ENCODE peak calls at places on chromosomes 16 and 17, in ten cellular contexts. H, K, J, X, A, U, Y, Q, S and B are unnamed samples.

GRCh38 chr17:66930933-66931332 is 33.6 kb upstream of the CACNG4 start:
- DNase-seq in K (no peak), J (no peak), U (no peak), S (peak), A (peak), Q (no peak), Y (no peak), H (no peak), X (peak), B (no peak)

GRCh38 chr16:16982614-16983013 is 488.1 kb downstream of the XYLT1 start:
- DNase-seq in Q (no peak), S (no peak), K (no peak), J (no peak), H (no peak), Y (no peak), A (no peak), X (no peak), U (no peak), B (no peak)

GRCh38 chr16:10523025-10523424 is 57.4 kb downstream of the EMP2 start:
- DNase-seq in H (no peak), J (no peak), U (no peak), Q (no peak), Y (no peak), X (no peak), K (no peak), A (no peak), S (no peak), B (no peak)

GRCh38 chr16:54070944-54071343 is 215.6 kb downstream of the IRX3 start:
- DNase-seq in K (no peak), U (no peak), X (no peak), S (no peak), A (no peak), Q (no peak), J (no peak), H (no peak), Y (no peak), B (no peak)

GRCh38 chr16:12321363-12321762 is 344.8 kb downstream of the SNX29 start:
- DNase-seq in S (no peak), K (no peak), H (no peak), J (no peak), U (no peak), Y (no peak), X (peak), A (no peak), Q (no peak), B (no peak)

GRCh38 chr17:41766135-41766534 is 20.4 kb downstream of the JUP start:
- DNase-seq in J (no peak), Q (no peak), K (no peak), U (no peak), A (no peak), Y (no peak), H (no peak), X (no peak), S (no peak), B (no peak)

GRCh38 chr16:49085689-49086088 is 195.9 kb downstream of the CBLN1 start:
- DNase-seq in K (no peak), Y (no peak), X (no peak), U (no peak), A (no peak), S (peak), Q (no peak), H (no peak), J (peak), B (no peak)

GRCh38 chr17:43423777-43424455 is 25.1 kb downstream of the ARL4D start:
- DNase-seq in A (no peak), S (no peak), Y (no peak), J (no peak), Q (no peak), X (peak), U (no peak), K (no peak), H (no peak), B (no peak)

GRCh38 chr17:37146578-37147119 is 197.9 kb downstream of the AATF start:
- DNase-seq in Y (no peak), Q (no peak), A (no peak), S (no peak), U (no peak), K (no peak), X (no peak), J (no peak), H (no peak), B (no peak)

GRCh38 chr16:15897386-15897785 is 9.0 kb upstream of the CEP20 start:
- DNase-seq in Y (no peak), K (no peak), Q (no peak), A (no peak), X (peak), J (no peak), U (no peak), S (peak), H (no peak), B (no peak)

GRCh38 chr17:37848690-37849616 is 75.3 kb upstream of the TBC1D3K start:
- DNase-seq in A (peak), K (peak), U (peak), X (peak), Y (no peak), S (peak), Q (no peak), J (peak), H (no peak), B (no peak)

GRCh38 chr17:50944054-50944901 is 78.1 kb upstream of the TOB1 start:
- DNase-seq in Q (peak), H (peak), X (peak), S (peak), J (peak), K (no peak), Y (peak), A (peak), U (peak), B (peak)

GRCh38 chr16:88301886-88302285 is 80.9 kb upstream of the ZNF469 start:
- DNase-seq in X (no peak), Y (no peak), J (no peak), Q (no peak), K (no peak), U (no peak), H (no peak), S (no peak), A (no peak), B (peak)

GRCh38 chr16:15897834-15898254 is 9.4 kb upstream of the CEP20 start:
- DNase-seq in U (peak), X (no peak), K (no peak), Q (no peak), H (no peak), A (peak), S (peak), J (peak), Y (no peak), B (no peak)

GRCh38 chr16:22898131-22898530 is 84.2 kb downstream of the HS3ST2 start:
- DNase-seq in K (no peak), H (no peak), J (no peak), S (no peak), A (no peak), U (no peak), Y (no peak), Q (no peak), X (no peak), B (no peak)

GRCh38 chr16:58299757-58300349 is 5.0 kb upstream of the PRSS54 start:
- DNase-seq in U (peak), K (no peak), H (no peak), J (peak), X (peak), Y (no peak), S (peak), Q (no peak), A (peak), B (no peak)

GRCh38 chr17:35073183-35073790 is 9.8 kb upstream of the RFFL start:
- DNase-seq in H (no peak), Y (no peak), S (no peak), U (no peak), A (no peak), J (no peak), Q (no peak), K (no peak), X (no peak), B (no peak)

GRCh38 chr16:29837833-29838232 is 17.6 kb downstream of the MVP start:
- DNase-seq in Q (no peak), X (no peak), K (no peak), U (no peak), Y (no peak), S (no peak), J (no peak), H (no peak), A (no peak), B (no peak)

GRCh38 chr16:3850544-3850899 is 30.0 kb downstream of the CREBBP start:
- DNase-seq in S (no peak), Q (no peak), X (no peak), H (no peak), K (no peak), A (no peak), U (no peak), Y (no peak), J (no peak), B (no peak)

GRCh38 chr17:82399601-82400101 is 18.5 kb upstream of the HEXD start:
- DNase-seq in S (no peak), A (no peak), U (no peak), X (peak), Y (no peak), J (peak), K (no peak), H (no peak), Q (no peak), B (peak)

GRCh38 chr16:57042157-57043111 is 49.9 kb upstream of the CPNE2 start:
- DNase-seq in J (no peak), S (no peak), Q (peak), U (peak), H (no peak), K (peak), X (no peak), A (peak), Y (peak), B (no peak)

GRCh38 chr17:11331790-11332526 is 90.9 kb downstream of the SHISA6 start:
- DNase-seq in A (no peak), X (peak), J (no peak), H (no peak), U (no peak), Y (no peak), S (no peak), Q (no peak), K (no peak), B (no peak)

GRCh38 chr17:83077411-83077810 is 2.0 kb upstream of the METRNL start:
- DNase-seq in H (no peak), S (no peak), K (no peak), A (no peak), Q (no peak), U (no peak), X (no peak), J (no peak), Y (no peak), B (no peak)

GRCh38 chr17:17408236-17408794 is 68.5 kb upstream of the MED9 start:
- DNase-seq in K (no peak), Q (no peak), X (no peak), Y (no peak), H (no peak), S (peak), U (no peak), J (peak), A (peak), B (no peak)

GRCh38 chr16:85695196-85696128 is 6.7 kb upstream of the GINS2 start:
- DNase-seq in S (no peak), X (peak), J (no peak), K (no peak), Y (no peak), H (no peak), Q (no peak), U (no peak), A (no peak), B (no peak)

GRCh38 chr16:15616068-15616467 is 26.9 kb downstream of the MARF1 start:
- DNase-seq in K (no peak), S (no peak), U (no peak), H (no peak), J (no peak), Q (no peak), X (no peak), Y (no peak), A (no peak), B (no peak)

GRCh38 chr16:27951752-27952151 is 111.8 kb downstream of the GSG1L start:
- DNase-seq in U (no peak), A (peak), Q (no peak), Y (no peak), X (no peak), S (peak), K (no peak), J (peak), H (no peak), B (no peak)

GRCh38 chr17:14866266-14866665 is 398.9 kb downstream of the PMP22 start:
- DNase-seq in J (no peak), K (no peak), S (peak), U (no peak), Y (no peak), A (no peak), Q (no peak), X (no peak), H (no peak), B (no peak)

GRCh38 chr16:84672276-84673202 is 24.2 kb downstream of the KLHL36 start:
- DNase-seq in A (peak), J (peak), U (peak), Q (peak), H (peak), Y (peak), S (peak), X (peak), K (no peak), B (peak)

GRCh38 chr16:88467433-88468051 is 14.5 kb downstream of the ZFPM1 start:
- DNase-seq in A (no peak), K (no peak), Y (no peak), H (no peak), U (no peak), J (no peak), X (no peak), S (no peak), Q (no peak), B (no peak)

GRCh38 chr17:10048951-10049350 is 143.9 kb upstream of the RCVRN start:
- DNase-seq in H (no peak), Y (no peak), U (no peak), X (no peak), J (no peak), A (no peak), Q (no peak), K (no peak), S (no peak), B (no peak)

GRCh38 chr17:21019976-21020575 is 22.7 kb downstream of the USP22 start:
- DNase-seq in S (peak), J (peak), Y (peak), Q (peak), U (peak), K (no peak), A (peak), H (peak), X (peak), B (peak)

GRCh38 chr16:56269824-56270684 is 78.8 kb downstream of the GNAO1 start:
- DNase-seq in S (peak), H (no peak), J (peak), U (no peak), Q (no peak), X (peak), A (peak), K (no peak), Y (no peak), B (no peak)

GRCh38 chr16:26795184-26795583 is 271.5 kb upstream of the C16orf82 start:
- DNase-seq in S (no peak), J (no peak), U (peak), Y (no peak), K (no peak), H (no peak), A (no peak), Q (no peak), X (peak), B (no peak)